ENCODE peak calls at places on chromosomes 5 and 9, in nine cellular contexts. S, M, B, W, Q, L, K, Z and E are unnamed samples.

GRCh38 chr9:16712800-16713199 is 157.7 kb downstream of the BNC2 start:
- DNase-seq in S (no peak), M (no peak), B (no peak), W (no peak), Q (no peak), L (no peak), K (no peak), Z (no peak), E (no peak)

GRCh38 chr5:149125386-149125891 is 15.9 kb upstream of the ABLIM3 start:
- DNase-seq in S (peak), M (no peak), B (no peak), W (no peak), Q (no peak), L (peak), K (no peak), Z (no peak), E (peak)

GRCh38 chr5:60803712-60804111 is 40.4 kb downstream of the ELOVL7 start:
- DNase-seq in S (no peak), M (no peak), B (no peak), W (no peak), Q (no peak), L (no peak), K (no peak), Z (no peak), E (no peak)

GRCh38 chr5:151483176-151483575 is 35.8 kb downstream of the SLC36A1 start:
- DNase-seq in S (no peak), M (peak), B (no peak), W (no peak), Q (no peak), L (no peak), K (no peak), Z (no peak), E (no peak)

GRCh38 chr5:69024241-69024651 is 69.6 kb upstream of the SLC30A5 start:
- DNase-seq in S (peak), M (peak), B (no peak), W (no peak), Q (no peak), L (peak), K (no peak), Z (no peak), E (peak)

GRCh38 chr9:4541281-4541680 is 51.0 kb downstream of the SLC1A1 start:
- DNase-seq in S (no peak), M (no peak), B (no peak), W (no peak), Q (no peak), L (no peak), K (no peak), Z (no peak), E (no peak)

GRCh38 chr9:92242115-92242778 is 51.2 kb downstream of the IARS1 start:
- DNase-seq in S (peak), M (peak), B (no peak), W (no peak), Q (no peak), L (no peak), K (peak), Z (no peak), E (peak)

GRCh38 chr5:43601454-43602260 is 1.3 kb upstream of the NNT start:
- DNase-seq in S (peak), M (peak), B (no peak), W (no peak), Q (no peak), L (peak), K (no peak), Z (no peak), E (peak)

GRCh38 chr5:175319199-175319598 is 124.8 kb downstream of the DRD1 start:
- DNase-seq in S (no peak), M (no peak), B (no peak), W (no peak), Q (no peak), L (no peak), K (no peak), Z (no peak), E (no peak)

GRCh38 chr5:169592937-169593650 is 9.5 kb downstream of the SPDL1 start:
- DNase-seq in S (no peak), M (no peak), B (no peak), W (no peak), Q (no peak), L (no peak), K (no peak), Z (no peak), E (no peak)

GRCh38 chr9:100084734-100085133 is 14.1 kb downstream of the ERP44 start:
- DNase-seq in S (no peak), M (no peak), B (no peak), W (no peak), Q (no peak), L (peak), K (no peak), Z (no peak), E (no peak)

GRCh38 chr5:177339107-177339638 is 12.3 kb downstream of the LMAN2 start:
- DNase-seq in S (no peak), M (no peak), B (no peak), W (no peak), Q (no peak), L (no peak), K (no peak), Z (no peak), E (no peak)

GRCh38 chr5:170330568-170331054 is 33.0 kb upstream of the LCP2 start:
- DNase-seq in S (no peak), M (no peak), B (no peak), W (no peak), Q (no peak), L (no peak), K (no peak), Z (no peak), E (no peak)

GRCh38 chr9:11992866-11993265 is 700.3 kb upstream of the TYRP1 start:
- DNase-seq in S (no peak), M (no peak), B (no peak), W (no peak), Q (no peak), L (no peak), K (no peak), Z (no peak), E (no peak)

GRCh38 chr5:1466631-1467265 is 21.5 kb upstream of the SLC6A3 start:
- DNase-seq in S (no peak), M (no peak), B (no peak), W (no peak), Q (no peak), L (no peak), K (no peak), Z (no peak), E (no peak)

GRCh38 chr9:137028281-137029057 is 432 bp upstream of the ABCA2 start:
- DNase-seq in S (peak), M (peak), B (peak), W (peak), Q (peak), L (peak), K (no peak), Z (peak), E (peak)

GRCh38 chr5:132486318-132487094 is 4.1 kb downstream of the IRF1 start:
- DNase-seq in S (no peak), M (no peak), B (no peak), W (peak), Q (no peak), L (no peak), K (no peak), Z (peak), E (no peak)

GRCh38 chr9:90007516-90008430 is 403.0 kb downstream of the GADD45G start:
- DNase-seq in S (no peak), M (peak), B (no peak), W (no peak), Q (no peak), L (no peak), K (peak), Z (no peak), E (no peak)

GRCh38 chr5:118557103-118557805 is 431.1 kb downstream of the DTWD2 start:
- DNase-seq in S (no peak), M (no peak), B (no peak), W (no peak), Q (no peak), L (no peak), K (no peak), Z (no peak), E (peak)

GRCh38 chr9:86946712-86947145 is 577 bp downstream of the GAS1 start:
- DNase-seq in S (peak), M (peak), B (peak), W (peak), Q (peak), L (peak), K (no peak), Z (peak), E (peak)

GRCh38 chr9:124805186-124805585 is 28.3 kb downstream of the OLFML2A start:
- DNase-seq in S (no peak), M (no peak), B (no peak), W (no peak), Q (no peak), L (no peak), K (no peak), Z (no peak), E (no peak)

GRCh38 chr5:114237766-114238165 is 124.1 kb upstream of the KCNN2 start:
- DNase-seq in S (peak), M (peak), B (no peak), W (no peak), Q (no peak), L (peak), K (no peak), Z (no peak), E (peak)

GRCh38 chr9:68980341-68980914 is 33.5 kb downstream of the PRKACG start:
- DNase-seq in S (no peak), M (no peak), B (no peak), W (no peak), Q (no peak), L (no peak), K (no peak), Z (no peak), E (no peak)

GRCh38 chr5:163915481-163915961 is 410.1 kb downstream of the MAT2B start:
- DNase-seq in S (no peak), M (peak), B (no peak), W (no peak), Q (no peak), L (peak), K (no peak), Z (peak), E (peak)

GRCh38 chr5:82222597-82223574 is 55.3 kb downstream of the RPS23 start:
- DNase-seq in S (no peak), M (peak), B (no peak), W (no peak), Q (no peak), L (no peak), K (no peak), Z (no peak), E (no peak)